ENCODE peak calls at places on chromosomes 12 and 14, in nine cellular contexts. B, L, N, C, F, H, Z, J and R are unnamed samples.

GRCh38 chr12:43758247-43758727 is 303 bp downstream of the PUS7L start:
- DNase-seq in L (no peak), F (peak; percentile 34), J (no peak), C (peak; percentile 46), Z (no peak), B (no peak), H (no peak), N (peak; percentile 42), R (peak; percentile 14)

GRCh38 chr14:79483472-79483871 is 727.8 kb downstream of the DIO2 start:
- DNase-seq in N (no peak), H (no peak), B (no peak), L (no peak), Z (no peak), F (no peak), J (no peak), C (peak; percentile 5), R (no peak)

GRCh38 chr12:113048716-113049127 is 7.8 kb upstream of the DTX1 start:
- DNase-seq in Z (no peak), B (peak; percentile 28), J (no peak), H (peak; percentile 18), L (peak; percentile 52), C (peak; percentile 78), N (no peak), F (peak; percentile 52), R (peak; percentile 75)

GRCh38 chr12:115736360-115736759 is 541.1 kb downstream of the MED13L start:
- DNase-seq in B (no peak), J (no peak), H (no peak), C (no peak), F (no peak), Z (no peak), L (no peak), N (no peak), R (no peak)

GRCh38 chr12:62247242-62247641 is 13.0 kb upstream of the USP15 start:
- DNase-seq in H (no peak), J (no peak), B (no peak), F (no peak), C (no peak), Z (no peak), N (no peak), L (no peak), R (no peak)

GRCh38 chr14:55662757-55663156 is 82.8 kb downstream of the KTN1 start:
- DNase-seq in J (no peak), Z (no peak), L (no peak), B (no peak), H (no peak), F (no peak), C (no peak), N (no peak), R (no peak)

GRCh38 chr12:64006211-64006610 is 161.7 kb downstream of the SRGAP1 start:
- DNase-seq in F (no peak), N (no peak), B (no peak), C (peak; percentile 69), L (no peak), Z (no peak), H (no peak), J (no peak), R (no peak)

GRCh38 chr12:15662303-15662980 is 126.7 kb downstream of the EPS8 start:
- DNase-seq in F (no peak), Z (no peak), N (no peak), C (peak; percentile 91), B (no peak), L (no peak), J (no peak), H (no peak), R (no peak)

GRCh38 chr12:105382771-105383632 is 52.5 kb downstream of the C12orf75 start:
- DNase-seq in N (peak; percentile 17), L (no peak), Z (no peak), F (no peak), B (no peak), J (no peak), H (no peak), C (peak; percentile 78), R (peak; percentile 22)

GRCh38 chr12:122481861-122482260 is 18.9 kb downstream of the ZCCHC8 start:
- DNase-seq in C (no peak), J (no peak), F (no peak), L (no peak), N (no peak), H (no peak), Z (no peak), B (no peak), R (no peak)

GRCh38 chr12:122483969-122484368 is 16.8 kb downstream of the ZCCHC8 start:
- DNase-seq in H (no peak), N (no peak), C (no peak), L (no peak), B (no peak), J (no peak), F (no peak), Z (no peak), R (no peak)

GRCh38 chr12:122480753-122481152 is 20.0 kb downstream of the ZCCHC8 start:
- DNase-seq in H (no peak), F (no peak), L (peak; percentile 7), B (no peak), C (no peak), Z (no peak), J (no peak), N (no peak), R (no peak)
- H3K36me3 ChIP-seq in H (peaks cover 79% of the 10 kb centered on the region), F (no peaks in the 10 kb centered on the region), L (peaks cover 100% of the 10 kb centered on the region), B (peaks cover 46% of the 10 kb centered on the region), C (peaks cover 73% of the 10 kb centered on the region), Z (peaks cover 15% of the 10 kb centered on the region), J (peaks cover 100% of the 10 kb centered on the region), N (no peaks in the 10 kb centered on the region), R (peaks cover 75% of the 10 kb centered on the region)

DNA sequence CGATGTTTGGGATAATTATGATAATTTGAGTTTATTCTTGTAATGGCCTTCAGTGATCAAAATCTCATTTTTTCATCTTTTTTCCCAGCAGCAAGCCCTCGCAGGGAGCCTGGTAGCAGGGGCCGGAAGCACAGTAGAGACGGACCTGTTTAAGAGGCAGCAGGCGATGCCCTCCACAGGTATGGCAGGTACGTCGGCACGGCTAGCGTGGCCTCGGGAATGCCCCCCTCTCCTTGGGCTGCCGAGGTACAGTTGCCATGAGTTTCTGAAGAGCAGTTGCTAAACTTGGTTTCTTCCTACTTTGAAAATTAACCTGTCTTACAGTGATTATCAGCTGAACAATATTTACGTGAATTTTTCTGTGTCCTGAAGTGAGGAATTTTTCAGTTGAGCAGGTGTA is 29.9 kb downstream of the EP400 start:
- DNase-seq in B (no peak), F (no peak), H (no peak), Z (no peak), J (no peak), L (no peak), C (no peak), N (no peak), R (no peak)
- H3K36me3 ChIP-seq in B (peaks cover 18% of the 10 kb centered on the region), F (no peaks in the 10 kb centered on the region), H (peaks cover 58% of the 10 kb centered on the region), Z (peaks cover 18% of the 10 kb centered on the region), J (peaks cover 78% of the 10 kb centered on the region), L (peaks cover 59% of the 10 kb centered on the region), C (peaks cover 8% of the 10 kb centered on the region), N (no peaks in the 10 kb centered on the region), R (peaks cover 37% of the 10 kb centered on the region)

GRCh38 chr14:61492474-61492873 is 171.1 kb downstream of the PRKCH start:
- DNase-seq in N (no peak), F (no peak), H (no peak), C (no peak), J (no peak), B (no peak), Z (no peak), L (no peak), R (no peak)

GRCh38 chr14:61489932-61490331 is 168.6 kb downstream of the PRKCH start:
- DNase-seq in H (no peak), F (no peak), L (peak; percentile 56), B (no peak), J (no peak), C (peak; percentile 67), Z (no peak), N (no peak), R (no peak)

GRCh38 chr14:61491224-61491623 is 169.8 kb downstream of the PRKCH start:
- DNase-seq in C (no peak), H (no peak), B (no peak), F (no peak), Z (no peak), L (no peak), J (no peak), N (no peak), R (no peak)

GRCh38 chr14:61493239-61493638 is 171.9 kb downstream of the PRKCH start:
- DNase-seq in H (no peak), L (no peak), J (no peak), F (no peak), C (peak; percentile 95), Z (no peak), N (no peak), B (no peak), R (no peak)

DNA sequence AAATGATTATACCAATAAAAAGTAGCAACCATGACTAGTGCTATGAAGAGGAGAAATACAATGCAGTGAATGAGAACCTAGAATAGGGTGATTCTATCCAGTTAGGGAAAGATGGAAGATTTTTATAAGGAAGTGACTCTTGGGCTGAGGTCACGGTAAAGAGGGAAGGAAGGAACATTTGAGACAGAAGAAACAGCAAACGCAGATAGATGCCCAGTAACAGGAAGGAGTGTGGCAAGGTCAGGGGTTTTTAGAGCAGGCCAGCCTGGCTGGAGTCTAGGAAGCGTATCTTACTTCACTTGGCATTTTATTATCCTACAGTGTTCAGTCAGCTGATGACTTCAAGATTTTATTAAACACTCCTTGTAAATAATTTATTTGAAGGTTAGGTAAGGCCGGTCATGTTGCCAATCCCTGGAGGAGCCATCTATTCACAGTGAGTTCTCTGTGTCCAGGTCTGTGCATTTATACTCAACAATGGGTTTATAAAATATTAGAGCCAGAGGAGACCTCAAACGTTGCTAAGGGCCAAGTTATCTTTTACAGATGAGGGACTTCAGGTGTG is 170.6 kb downstream of the PRKCH start:
- DNase-seq in Z (no peak), J (no peak), H (no peak), C (no peak), B (no peak), N (no peak), L (peak; percentile 45), F (no peak), R (no peak)
- H3K36me3 ChIP-seq in Z (no peaks in the 10 kb centered on the region), J (peaks cover 51% of the 10 kb centered on the region), H (peaks cover 77% of the 10 kb centered on the region), C (no peaks in the 10 kb centered on the region), B (peaks cover 70% of the 10 kb centered on the region), N (no peaks in the 10 kb centered on the region), L (peaks cover 26% of the 10 kb centered on the region), F (no peaks in the 10 kb centered on the region), R (no peaks in the 10 kb centered on the region)

GRCh38 chr14:32368107-32368506 is 39.0 kb downstream of the AKAP6 start:
- DNase-seq in H (no peak), L (no peak), J (no peak), F (no peak), B (no peak), C (no peak), Z (no peak), N (no peak), R (no peak)

GRCh38 chr14:32364941-32365340 is 35.8 kb downstream of the AKAP6 start:
- DNase-seq in L (no peak), H (no peak), F (no peak), C (no peak), B (no peak), J (no peak), N (no peak), Z (no peak), R (no peak)

GRCh38 chr14:32366256-32366655 is 37.2 kb downstream of the AKAP6 start:
- DNase-seq in J (no peak), F (no peak), N (no peak), B (no peak), H (no peak), C (peak; percentile 51), Z (no peak), L (no peak), R (peak; percentile 46)

GRCh38 chr14:32367501-32367900 is 38.4 kb downstream of the AKAP6 start:
- DNase-seq in C (no peak), B (no peak), H (no peak), J (no peak), Z (no peak), N (no peak), L (no peak), F (no peak), R (no peak)

GRCh38 chr14:32366995-32367394 is 37.9 kb downstream of the AKAP6 start:
- DNase-seq in B (no peak), J (no peak), Z (no peak), C (peak; percentile 55), H (no peak), L (no peak), F (no peak), N (no peak), R (no peak)
- H3K36me3 ChIP-seq in B (no peaks in the 10 kb centered on the region), J (no peaks in the 10 kb centered on the region), Z (no peaks in the 10 kb centered on the region), C (no peaks in the 10 kb centered on the region), H (no peaks in the 10 kb centered on the region), L (no peaks in the 10 kb centered on the region), F (no peaks in the 10 kb centered on the region), N (no peaks in the 10 kb centered on the region), R (no peaks in the 10 kb centered on the region)